ENCODE peak calls at places on chromosomes 2 and 18, in six cellular contexts. M, O, K, Y, A and L are unnamed samples.

GRCh38 chr18:64713284-64713683 is 564.4 kb upstream of the LINC00305 start:
- DNase-seq in M (no peak), O (no peak), A (no peak), Y (no peak), K (no peak), L (no peak)

GRCh38 chr2:187865025-187865424 is 310.8 kb upstream of the TFPI start:
- DNase-seq in M (no peak), O (no peak), A (no peak), K (peak), Y (no peak), L (no peak)

GRCh38 chr2:174729797-174730529 is 34.3 kb downstream of the CHRNA1 start:
- DNase-seq in Y (peak), O (peak), K (peak), A (peak), M (no peak), L (peak)

GRCh38 chr2:193668557-193669323 is 1474.0 kb upstream of the TMEFF2 start:
- DNase-seq in M (no peak), A (no peak), O (no peak), K (no peak), Y (no peak), L (no peak)

GRCh38 chr2:239206851-239207250 is 194.0 kb downstream of the HDAC4 start:
- DNase-seq in Y (no peak), O (no peak), K (no peak), M (no peak), A (no peak), L (no peak)

GRCh38 chr2:118121986-118122767 is 33.9 kb downstream of the INSIG2 start:
- DNase-seq in K (no peak), A (no peak), Y (no peak), O (no peak), M (no peak), L (no peak)

GRCh38 chr2:147712051-147712450 is 132.8 kb upstream of the ACVR2A start:
- DNase-seq in M (no peak), A (no peak), Y (no peak), K (no peak), O (no peak), L (no peak)

GRCh38 chr2:186532891-186533290 is 46.8 kb downstream of the ZC3H15 start:
- DNase-seq in O (no peak), Y (no peak), M (no peak), A (no peak), K (no peak), L (no peak)

GRCh38 chr18:53991805-53992204 is 232.7 kb downstream of the MBD2 start:
- DNase-seq in A (no peak), K (no peak), Y (no peak), M (no peak), O (no peak), L (no peak)

GRCh38 chr2:176115883-176116813 is at the start of gene HOXD10:
- DNase-seq in M (no peak), Y (peak), K (peak), O (no peak), A (peak), L (no peak)

GRCh38 chr2:232030229-232030628 is 68.7 kb downstream of the DIS3L2 start:
- DNase-seq in O (no peak), A (no peak), K (peak), M (no peak), Y (no peak), L (no peak)

GRCh38 chr2:218428846-218429558 is 10.1 kb downstream of the VIL1 start:
- DNase-seq in A (no peak), O (no peak), M (no peak), K (no peak), Y (no peak), L (no peak)

GRCh38 chr2:43083710-43084698 is 142.4 kb downstream of the ZFP36L2 start:
- DNase-seq in O (peak), Y (no peak), A (peak), M (no peak), K (peak), L (peak)

GRCh38 chr2:238114331-238114841 is 14.2 kb downstream of the ESPNL start:
- DNase-seq in M (no peak), O (no peak), A (no peak), K (no peak), Y (no peak), L (no peak)

GRCh38 chr18:42157420-42157819 is 202.4 kb downstream of the PIK3C3 start:
- DNase-seq in Y (no peak), K (no peak), M (no peak), O (no peak), A (no peak), L (no peak)

GRCh38 chr18:59742325-59743111 is 45.3 kb upstream of the CCBE1 start:
- DNase-seq in O (peak), Y (no peak), K (no peak), M (no peak), A (no peak), L (peak)

GRCh38 chr2:229572434-229573338 is 141.7 kb downstream of the DNER start:
- DNase-seq in M (no peak), A (no peak), O (no peak), Y (no peak), K (no peak), L (no peak)

GRCh38 chr2:171160119-171160629 is 519 bp downstream of the TLK1 start:
- DNase-seq in K (peak), M (peak), Y (no peak), A (peak), O (peak), L (peak)

GRCh38 chr2:73291093-73291460 is 2.3 kb downstream of the EGR4 start:
- DNase-seq in O (peak), A (peak), Y (peak), M (peak), K (peak), L (peak)

GRCh38 chr2:126910637-126911036 is 11.9 kb downstream of the TEX51 start:
- DNase-seq in O (no peak), K (no peak), A (no peak), Y (no peak), M (no peak), L (no peak)

GRCh38 chr2:96806468-96807126 is 9.5 kb upstream of the CNNM3 start:
- DNase-seq in Y (no peak), M (no peak), A (no peak), O (peak), K (no peak), L (peak)

GRCh38 chr2:46821600-46821999 is 94.0 kb downstream of the MCFD2 start:
- DNase-seq in A (no peak), Y (no peak), M (no peak), K (no peak), O (no peak), L (no peak)

GRCh38 chr2:119744335-119744939 is 15.3 kb upstream of the PTPN4 start:
- DNase-seq in O (peak), Y (no peak), K (no peak), A (no peak), M (no peak), L (no peak)

GRCh38 chr18:49920731-49921130 is 107.4 kb upstream of the ACAA2 start:
- DNase-seq in O (no peak), Y (no peak), M (peak), A (no peak), K (no peak), L (no peak)
- H2AK5ac ChIP-seq in O (no peak), Y (no peak), M (no peak), A (no peak), K (no peak), L (no peak)

GRCh38 chr2:182368996-182369395 is 57.8 kb downstream of the PDE1A start:
- DNase-seq in O (no peak), A (no peak), K (no peak), M (no peak), Y (no peak), L (no peak)
- H3K27ac ChIP-seq in O (no peak), A (no peak), K (no peak), M (no peak), Y (no peak), L (no peak)

GRCh38 chr2:194842871-194843270 is 814.2 kb upstream of the SLC39A10 start:
- DNase-seq in O (no peak), M (no peak), K (no peak), Y (no peak), A (no peak), L (no peak)
- H2AK5ac ChIP-seq in O (no peak), M (no peak), K (no peak), Y (no peak), A (no peak), L (no peak)

GRCh38 chr2:16015210-16015902 is 75.0 kb downstream of the MYCN start:
- DNase-seq in A (no peak), O (no peak), K (no peak), Y (no peak), M (no peak), L (no peak)
- H3K27ac ChIP-seq in A (no peak), O (no peak), K (no peak), Y (no peak), M (no peak), L (no peak)

GRCh38 chr2:24016376-24016761 is 6.5 kb downstream of the MFSD2B start:
- DNase-seq in M (no peak), K (no peak), A (no peak), O (no peak), Y (no peak), L (no peak)
- H2AK5ac ChIP-seq in M (no peak), K (no peak), A (no peak), O (peak), Y (peak), L (no peak)

GRCh38 chr2:148926291-148926961 is 51.4 kb downstream of the KIF5C start:
- DNase-seq in M (no peak), A (peak), K (peak), O (peak), Y (peak), L (peak)
- H3K27ac ChIP-seq in M (no peak), A (no peak), K (no peak), O (no peak), Y (no peak), L (no peak)

GRCh38 chr18:45383228-45383627 is 232.0 kb upstream of the SLC14A2 start:
- DNase-seq in Y (no peak), O (no peak), M (no peak), A (no peak), K (peak), L (no peak)

GRCh38 chr18:45379903-45380302 is 235.4 kb upstream of the SLC14A2 start:
- DNase-seq in M (no peak), A (no peak), K (no peak), O (no peak), Y (no peak), L (no peak)

GRCh38 chr18:45378933-45379332 is 236.3 kb upstream of the SLC14A2 start:
- DNase-seq in Y (no peak), O (no peak), A (no peak), M (no peak), K (no peak), L (no peak)

GRCh38 chr18:45386256-45386655 is 229.0 kb upstream of the SLC14A2 start:
- DNase-seq in O (peak), A (peak), Y (peak), M (peak), K (peak), L (peak)

DNA sequence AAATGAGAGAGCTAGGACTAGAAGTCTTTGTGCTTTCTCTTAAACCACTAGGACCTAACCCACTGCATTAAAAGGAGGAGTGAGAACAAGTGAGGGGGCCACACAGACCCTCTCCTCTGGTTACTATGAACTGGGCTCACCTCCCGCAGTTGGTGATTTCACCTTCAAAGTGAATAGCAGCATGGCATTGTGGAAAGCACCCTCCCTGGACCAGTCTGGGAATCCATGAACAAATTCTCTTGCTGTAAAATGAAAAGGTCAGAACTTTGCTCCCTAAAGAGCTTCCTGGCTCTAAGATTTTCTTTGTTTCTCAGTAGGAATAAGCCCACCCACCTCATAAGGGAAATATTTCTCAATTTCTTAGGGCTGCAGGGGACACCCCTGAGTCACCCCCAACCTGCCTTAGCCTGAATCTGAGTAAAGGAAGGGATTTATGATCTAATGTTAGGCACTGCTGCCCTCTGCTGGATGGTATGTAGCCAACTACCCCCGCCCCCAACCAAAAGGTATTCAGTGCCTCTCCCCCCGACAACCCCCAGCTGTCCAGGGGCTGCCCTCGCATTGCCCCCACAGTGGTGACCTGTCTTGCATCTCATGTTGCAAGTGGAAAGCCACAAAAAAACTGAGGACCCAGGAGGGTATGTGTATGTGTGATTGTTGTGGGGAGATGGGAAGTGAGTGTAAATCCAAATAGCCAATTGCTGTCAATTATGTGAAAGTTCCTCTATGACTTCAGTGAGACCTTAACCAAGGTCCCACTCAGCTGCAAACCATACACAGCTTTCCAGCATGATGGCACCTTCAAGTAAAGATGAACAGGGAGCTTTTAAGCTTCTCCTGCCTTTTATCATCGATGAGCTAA is 230.9 kb upstream of the SLC14A2 start:
- DNase-seq in A (peak), K (peak), Y (peak), O (peak), M (peak), L (peak)
- H2AK5ac ChIP-seq in A (no peak), K (no peak), Y (no peak), O (no peak), M (no peak), L (peak)

GRCh38 chr18:2983296-2983695 is 29.6 kb downstream of the LPIN2 start:
- DNase-seq in O (no peak), M (no peak), Y (no peak), A (no peak), K (no peak), L (no peak)

GRCh38 chr18:2985628-2986027 is 27.3 kb downstream of the LPIN2 start:
- DNase-seq in Y (no peak), M (no peak), A (no peak), O (peak), K (no peak), L (peak)

GRCh38 chr18:2984703-2985261 is 28.2 kb downstream of the LPIN2 start:
- DNase-seq in A (no peak), K (no peak), M (no peak), Y (no peak), O (no peak), L (peak)

GRCh38 chr18:2988041-2988794 is 24.7 kb downstream of the LPIN2 start:
- DNase-seq in Y (no peak), M (no peak), O (peak), A (no peak), K (no peak), L (peak)

GRCh38 chr18:2986150-2986865 is 26.6 kb downstream of the LPIN2 start:
- DNase-seq in O (peak), K (no peak), M (no peak), A (no peak), Y (no peak), L (peak)
- H3K27ac ChIP-seq in O (peak), K (no peak), M (no peak), A (no peak), Y (no peak), L (no peak)

GRCh38 chr18:13542520-13542847 is 183.9 kb downstream of the FAM210A start:
- DNase-seq in A (no peak), O (no peak), M (no peak), Y (no peak), K (no peak), L (no peak)
- H2AK5ac ChIP-seq in A (no peak), O (no peak), M (no peak), Y (no peak), K (no peak), L (no peak)

GRCh38 chr2:163802289-163802688 is 66.5 kb upstream of the FIGN start:
- DNase-seq in O (no peak), M (no peak), A (no peak), Y (no peak), K (no peak), L (peak)

GRCh38 chr2:163799807-163800206 is 64.0 kb upstream of the FIGN start:
- DNase-seq in O (no peak), K (no peak), A (no peak), M (no peak), Y (no peak), L (no peak)

GRCh38 chr2:163800889-163801498 is 65.2 kb upstream of the FIGN start:
- DNase-seq in K (peak), M (no peak), Y (no peak), A (no peak), O (peak), L (peak)

DNA sequence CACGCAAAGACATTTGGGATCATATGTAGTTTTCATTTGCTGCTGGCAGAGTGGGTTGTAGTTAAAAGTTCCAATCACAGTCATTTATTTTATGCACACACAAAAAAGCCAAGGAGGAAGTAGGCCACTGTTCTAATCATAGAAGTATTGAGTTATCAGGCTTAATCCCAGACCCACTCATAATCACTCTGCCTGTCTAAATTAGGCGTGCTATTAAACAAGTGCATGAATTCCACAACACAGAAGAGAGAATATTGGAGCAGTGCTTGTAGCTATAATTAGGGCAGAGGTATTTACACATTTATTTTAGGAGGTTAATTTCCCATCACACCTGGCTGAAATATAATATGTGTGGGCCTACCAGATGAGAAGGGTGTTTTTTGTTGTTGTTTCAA is 65.7 kb upstream of the FIGN start:
- DNase-seq in K (no peak), O (no peak), M (no peak), A (no peak), Y (no peak), L (no peak)
- H3K27ac ChIP-seq in K (no peak), O (no peak), M (no peak), A (no peak), Y (no peak), L (peak)